ENCODE peak calls at places on chromosomes 11 and 22, in four cellular contexts. E is brain microvascular endothelial cell, N is cardiac muscle cell, O is HFF-Myc. Z is an unnamed sample.

GRCh38 chr11:111361874-111362273 is 17.2 kb downstream of the POU2AF1 start:
- DNase-seq in N (no peak), E (no peak), O (no peak), Z (no peak)

GRCh38 chr22:49142281-49142680 is 685.4 kb downstream of the BRD1 start:
- DNase-seq in E (no peak), N (no peak), O (no peak), Z (no peak)

GRCh38 chr11:78000193-78000592 is 5.7 kb upstream of the INTS4 start:
- DNase-seq in N (peak), E (peak), O (peak), Z (peak)

GRCh38 chr22:18110194-18110943 is at the start of gene TUBA8:
- DNase-seq in E (peak), N (peak), O (no peak), Z (peak)

GRCh38 chr11:66554602-66555001 is 7.9 kb downstream of the ACTN3 start:
- DNase-seq in N (no peak), O (no peak), E (no peak), Z (no peak)

GRCh38 chr11:31237819-31238771 is 131.4 kb downstream of the DCDC1 start:
- DNase-seq in O (no peak), N (peak), E (no peak), Z (peak)

GRCh38 chr11:71310184-71310583 is 57.8 kb upstream of the SHANK2 start:
- DNase-seq in E (no peak), O (no peak), N (no peak), Z (no peak)

GRCh38 chr11:69635804-69636511 is 5.0 kb upstream of the CCND1 start:
- DNase-seq in N (no peak), E (no peak), O (no peak), Z (no peak)

GRCh38 chr11:77173494-77173893 is 45.4 kb downstream of the MYO7A start:
- DNase-seq in E (no peak), O (no peak), N (no peak), Z (no peak)

GRCh38 chr11:101456812-101457211 is 127.0 kb downstream of the TRPC6 start:
- DNase-seq in E (no peak), N (peak), O (no peak), Z (peak)

GRCh38 chr11:133910101-133910500 is 46.7 kb downstream of the IGSF9B start:
- DNase-seq in N (no peak), O (no peak), E (no peak), Z (no peak)

GRCh38 chr11:133907841-133908241 is 48.9 kb downstream of the IGSF9B start:
- DNase-seq in N (no peak), O (no peak), E (no peak), Z (no peak)

GRCh38 chr11:133913761-133914160 is 43.0 kb downstream of the IGSF9B start:
- DNase-seq in N (no peak), O (no peak), E (no peak), Z (no peak)

GRCh38 chr11:133908827-133909226 is 47.9 kb downstream of the IGSF9B start:
- DNase-seq in E (no peak), N (no peak), O (no peak), Z (no peak)

GRCh38 chr11:133911169-133911568 is 45.6 kb downstream of the IGSF9B start:
- DNase-seq in E (no peak), O (no peak), N (no peak), Z (no peak)
- TF ChIP-seq CTCF in E (no peak), O (no peak), N (peak), Z (peak)

GRCh38 chr11:73372371-73372993 is 3.7 kb upstream of the RELT start:
- DNase-seq in E (peak), O (no peak), N (no peak), Z (peak)
- TF ChIP-seq CTCF in E (peak), O (peak), N (peak), Z (peak)

GRCh38 chr22:37019309-37020191 is at the start of the genes MPST and TST:
- DNase-seq in E (peak), O (no peak), N (peak), Z (peak)
- TF ChIP-seq CTCF in E (no peak), O (no peak), N (no peak), Z (no peak)

DNA sequence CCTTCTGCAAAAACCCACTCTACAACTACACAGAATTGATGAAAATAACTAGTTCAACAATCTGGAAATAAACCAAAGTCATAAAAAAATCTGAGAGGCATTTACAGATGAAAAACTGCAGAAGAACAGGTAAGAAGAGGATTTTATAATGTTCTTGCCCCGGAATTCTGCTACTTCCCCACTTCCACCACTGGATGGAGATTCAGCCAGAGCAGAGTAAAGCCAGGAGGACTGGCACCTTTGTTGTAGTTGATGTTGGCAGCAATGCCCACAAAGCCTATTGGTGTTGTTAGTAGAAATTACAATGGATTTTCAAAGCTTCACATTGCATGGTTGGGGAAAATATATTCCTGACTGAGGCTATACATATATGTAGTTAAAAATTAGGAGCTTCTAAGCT is 640.2 kb downstream of the LRRC4C start:
- DNase-seq in N (no peak), E (no peak), O (no peak), Z (no peak)
- TF ChIP-seq CTCF in N (no peak), E (no peak), O (no peak), Z (no peak)

DNA sequence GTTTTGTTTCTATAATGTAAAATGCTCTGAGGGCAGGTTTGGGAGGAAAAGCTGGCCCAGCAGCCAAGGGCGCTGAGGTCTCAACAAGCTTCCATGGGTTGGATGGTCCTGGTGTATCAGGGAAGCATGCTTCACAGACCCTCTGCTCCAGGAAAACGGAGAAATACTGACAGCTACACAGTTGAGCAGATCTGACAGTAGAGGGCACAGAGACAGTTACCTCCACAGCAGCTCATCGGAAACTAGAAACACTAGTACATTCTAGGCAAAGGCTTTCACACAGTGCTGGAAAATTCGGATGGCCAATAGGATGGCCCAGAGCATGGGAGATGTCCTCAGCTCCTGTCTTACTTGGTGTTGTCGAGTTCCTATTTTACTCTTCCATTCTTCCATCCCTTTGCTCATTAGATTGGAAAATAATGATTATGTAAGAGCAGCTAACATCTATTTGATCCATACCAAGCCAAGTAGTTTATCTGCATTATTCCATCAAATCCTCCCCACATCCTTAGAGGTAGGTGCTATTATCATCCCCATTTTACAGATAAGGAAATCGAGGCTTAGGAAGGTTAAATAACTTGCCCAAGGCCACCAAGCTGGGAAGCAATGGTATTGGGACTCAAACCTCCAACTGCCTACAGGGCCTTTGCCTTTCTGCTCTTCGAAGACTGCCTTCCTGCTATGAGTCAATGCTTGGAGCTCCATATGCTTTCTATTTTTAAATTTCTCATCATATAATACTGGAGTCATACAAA is 28.3 kb downstream of the LMO2 start:
- DNase-seq in O (no peak), N (no peak), E (no peak), Z (no peak)
- TF ChIP-seq CTCF in O (no peak), N (no peak), E (peak), Z (no peak)

Z was measured in AG10803.